ENCODE peak calls at places on chromosomes 5 and 9, in eight cellular contexts. T is PC-3; B is breast epithelium; C is CD8-positive, alpha-beta T cell; D is adrenal gland; S is GM23338; O is neural progenitor cell; A is effector memory CD4-positive, alpha-beta T cell. N is an unnamed sample. For H3K36me3 and H3K4me1, the result is how much of the 10 kb centered on the place peaks cover.

GRCh38 chr5:91151947-91152346 is 231.2 kb downstream of the ARRDC3 start:
- DNase-seq in S (peak), C (no peak), O (no peak), B (no peak), A (no peak), D (peak), T (peak), N (no peak)

GRCh38 chr5:54249210-54250028 is 61.0 kb downstream of the ARL15 start:
- DNase-seq in B (no peak), A (no peak), D (peak), S (no peak), T (peak), O (no peak), C (no peak), N (no peak)

GRCh38 chr9:112271466-112272098 is 61.8 kb downstream of the PTBP3 start:
- DNase-seq in B (no peak), O (no peak), S (no peak), T (peak), D (no peak), C (no peak), A (no peak), N (no peak)

GRCh38 chr5:142215915-142216681 is 107.5 kb downstream of the NDFIP1 start:
- DNase-seq in A (no peak), D (peak), T (peak), O (no peak), C (no peak), B (peak), S (no peak), N (peak)

GRCh38 chr5:171435908-171436307 is 16.5 kb downstream of the FGF18 start:
- DNase-seq in B (no peak), A (no peak), C (no peak), T (no peak), D (no peak), S (no peak), O (no peak), N (no peak)

GRCh38 chr5:16384804-16385203 is 80.8 kb downstream of the ZNF622 start:
- DNase-seq in C (no peak), O (no peak), A (no peak), S (no peak), B (no peak), T (no peak), D (no peak), N (no peak)

GRCh38 chr5:27472000-27472763 is 433.8 kb upstream of the CDH9 start:
- DNase-seq in A (no peak), D (no peak), S (peak), C (no peak), T (no peak), O (peak), B (no peak), N (no peak)

GRCh38 chr5:83388608-83389007 is 82.9 kb upstream of the VCAN start:
- DNase-seq in C (no peak), A (no peak), S (no peak), T (no peak), B (no peak), D (no peak), O (no peak), N (no peak)

GRCh38 chr9:119004618-119004990 is 364.6 kb downstream of the BRINP1 start:
- DNase-seq in A (no peak), S (no peak), B (peak), D (peak), C (no peak), T (no peak), O (no peak), N (peak)

GRCh38 chr9:73470766-73471165 is 319.1 kb downstream of the ANXA1 start:
- DNase-seq in C (no peak), A (no peak), B (no peak), T (no peak), D (no peak), S (no peak), O (no peak), N (no peak)

GRCh38 chr9:17556255-17556654 is 22.6 kb upstream of the SH3GL2 start:
- DNase-seq in S (no peak), O (peak), D (no peak), C (no peak), T (no peak), B (no peak), A (no peak), N (no peak)

GRCh38 chr9:106218854-106219253 is 524.5 kb downstream of the TMEM38B start:
- DNase-seq in D (no peak), S (no peak), O (no peak), A (no peak), C (no peak), B (no peak), T (peak), N (no peak)

GRCh38 chr5:148968311-148968710 is 94.6 kb downstream of the SH3TC2 start:
- DNase-seq in D (no peak), O (no peak), T (peak), C (no peak), A (no peak), B (no peak), S (no peak), N (no peak)

GRCh38 chr5:139808481-139809330 is 13.1 kb downstream of the PSD2 start:
- DNase-seq in C (peak), S (peak), B (no peak), D (no peak), A (no peak), T (peak), O (peak), N (no peak)

GRCh38 chr9:91179237-91180138 is 182.2 kb downstream of the AUH start:
- DNase-seq in S (no peak), A (no peak), D (no peak), O (no peak), T (peak), C (no peak), B (no peak), N (no peak)

GRCh38 chr5:132812949-132813598 is at the start of gene SOWAHA:
- DNase-seq in D (no peak), O (peak), S (peak), T (no peak), A (no peak), B (no peak), C (no peak), N (no peak)

GRCh38 chr5:50580506-50580905 is 85.9 kb upstream of the PARP8 start:
- DNase-seq in S (no peak), O (no peak), A (no peak), D (no peak), B (no peak), T (peak), C (no peak), N (no peak)

GRCh38 chr5:96567188-96567587 is 95.0 kb upstream of the CAST start:
- DNase-seq in D (no peak), O (no peak), B (no peak), T (peak), S (no peak), A (no peak), C (no peak), N (no peak)

GRCh38 chr9:86341007-86341491 is 13.2 kb downstream of the TUT7 start:
- DNase-seq in S (no peak), O (no peak), D (no peak), C (no peak), B (no peak), A (no peak), T (peak), N (no peak)

GRCh38 chr9:15513335-15513734 is 2.6 kb upstream of the PSIP1 start:
- DNase-seq in C (no peak), B (no peak), A (no peak), T (peak), S (peak), O (peak), D (no peak), N (no peak)

GRCh38 chr5:95761771-95762680 is 30.9 kb downstream of the RHOBTB3 start:
- DNase-seq in C (no peak), T (peak), B (no peak), A (no peak), D (no peak), S (no peak), O (no peak), N (no peak)

GRCh38 chr9:130847306-130848217 is 12.5 kb downstream of the ABL1 start:
- DNase-seq in B (no peak), O (peak), D (peak), T (peak), A (no peak), C (no peak), S (peak), N (peak)

GRCh38 chr9:35162605-35163315 is 951 bp downstream of the UNC13B start:
- DNase-seq in T (peak), S (peak), C (no peak), D (no peak), B (no peak), O (no peak), A (no peak), N (no peak)

GRCh38 chr5:55231476-55232193 is 1.8 kb downstream of the CCNO start:
- DNase-seq in B (no peak), T (no peak), C (peak), A (no peak), O (peak), S (peak), D (no peak), N (no peak)

GRCh38 chr5:134175874-134176522 is 752 bp downstream of the SKP1 start:
- DNase-seq in S (peak), C (no peak), D (peak), T (no peak), O (no peak), A (no peak), B (peak), N (no peak)

DNA sequence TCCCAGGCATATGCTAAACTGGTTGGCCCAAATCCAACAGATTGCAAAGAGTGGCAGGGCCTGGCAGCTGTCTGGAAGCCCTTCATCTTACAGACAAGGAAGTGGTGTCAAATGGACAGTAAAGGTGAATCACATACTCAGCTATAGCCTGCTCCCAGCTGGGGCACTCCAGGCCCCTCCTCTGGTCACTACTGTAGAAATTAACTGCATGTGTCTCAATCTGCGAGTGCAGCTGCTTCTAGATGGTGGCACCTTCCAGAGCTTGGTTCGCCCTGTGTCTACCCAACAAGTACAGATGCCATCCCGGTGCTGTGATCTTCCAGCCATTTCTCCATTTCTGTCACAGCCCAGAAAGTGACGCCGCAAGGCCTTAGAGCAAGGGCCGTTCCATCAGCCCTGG is 50.2 kb downstream of the OTULIN start:
- DNase-seq in S (no peak), T (peak), B (no peak), D (no peak), A (no peak), O (no peak), C (no peak), N (no peak)
- H3K36me3 ChIP-seq in S (under half), T (under half), B (under half), D (under half), A (half or more), O (under half), C (under half), N (under half)

GRCh38 chr9:136687721-136688223 is 515 bp upstream of the AGPAT2 start:
- DNase-seq in O (no peak), B (no peak), S (no peak), D (no peak), T (peak), C (no peak), A (no peak), N (no peak)

GRCh38 chr9:136686534-136686793 is 793 bp downstream of the AGPAT2 start:
- DNase-seq in D (no peak), O (no peak), A (no peak), S (no peak), T (no peak), C (no peak), B (no peak), N (no peak)

GRCh38 chr9:136688274-136689107 is 1.2 kb upstream of the AGPAT2 start:
- DNase-seq in A (no peak), O (no peak), S (no peak), B (no peak), D (no peak), T (no peak), C (no peak), N (no peak)

GRCh38 chr9:136685792-136686533 is 1.3 kb downstream of the AGPAT2 start:
- DNase-seq in A (no peak), S (no peak), T (no peak), O (no peak), C (no peak), D (no peak), B (no peak), N (no peak)

DNA sequence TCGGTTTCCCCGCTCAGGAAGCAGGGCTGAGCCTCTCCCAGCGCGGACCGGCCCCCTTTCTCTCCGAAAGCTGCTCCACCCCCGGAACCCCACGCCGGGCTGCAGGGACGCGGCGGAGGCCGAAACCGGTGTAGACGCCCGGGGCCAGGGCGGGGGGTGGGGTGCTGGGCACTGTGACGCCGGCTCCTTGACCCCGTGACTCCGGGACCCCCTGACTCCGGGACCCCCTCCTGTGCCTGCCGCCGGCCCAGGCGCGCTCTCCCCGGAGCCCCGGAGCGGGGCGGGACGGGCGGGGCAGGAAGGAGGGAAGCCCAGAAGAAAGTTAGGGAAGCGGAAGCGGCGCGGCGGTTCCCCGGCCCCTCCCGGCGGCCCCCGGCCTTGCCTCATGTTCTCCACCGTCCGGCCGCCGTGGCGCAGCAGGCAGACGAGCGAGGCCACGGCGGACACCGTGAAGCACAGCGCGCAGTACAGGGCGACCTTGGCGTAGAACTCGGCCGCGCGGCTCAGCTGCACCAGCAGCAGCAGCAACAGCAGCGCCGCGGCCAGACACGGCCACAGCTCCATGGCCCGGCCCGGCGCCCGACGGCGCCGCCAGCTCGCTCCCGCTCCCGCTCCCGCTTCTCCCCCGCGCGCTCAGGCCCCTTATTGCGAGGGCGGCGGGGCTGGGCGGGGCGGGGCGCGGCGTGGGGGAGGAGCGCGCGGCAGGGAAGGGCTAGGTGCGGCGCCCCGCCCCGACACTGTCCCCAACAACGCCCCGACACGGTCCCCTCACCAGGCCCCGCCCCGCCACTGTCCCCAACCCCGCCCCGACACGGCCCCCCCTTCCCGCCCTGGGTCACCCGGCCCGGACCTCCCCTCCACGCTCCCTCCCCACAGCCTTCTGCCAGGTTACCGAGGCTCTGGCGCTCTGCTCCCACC is at the start of gene AGPAT2:
- DNase-seq in T (peak), B (peak), O (peak), A (peak), C (peak), S (peak), D (peak), N (peak)
- H3K27ac ChIP-seq in T (peak), B (peak), O (no peak), A (peak), C (no peak), S (no peak), D (peak), N (peak)

DNA sequence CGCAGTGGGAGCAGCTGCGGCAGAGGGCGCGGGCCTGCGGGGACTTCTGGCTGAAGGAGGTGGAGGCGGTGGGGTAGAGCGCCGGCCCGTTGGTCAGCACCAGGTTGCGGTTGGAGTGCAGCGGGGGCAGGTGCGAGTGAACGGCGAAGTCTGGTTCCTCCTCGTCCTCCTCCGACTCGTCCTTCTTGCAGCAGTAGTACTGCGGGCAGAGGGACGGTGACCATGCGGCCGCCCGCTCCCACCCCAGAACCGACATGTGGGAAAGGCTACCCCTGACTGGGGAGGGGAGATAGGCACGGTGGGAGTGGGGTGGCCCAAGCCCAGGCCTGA is 30.0 kb downstream of the FAM163B start:
- DNase-seq in A (no peak), D (no peak), B (no peak), S (peak), O (no peak), C (no peak), T (no peak), N (no peak)
- H3K4me1 ChIP-seq in A (under half), D (under half), B (under half), S (under half), O (under half), C (under half), T (under half), N (under half)

DNA sequence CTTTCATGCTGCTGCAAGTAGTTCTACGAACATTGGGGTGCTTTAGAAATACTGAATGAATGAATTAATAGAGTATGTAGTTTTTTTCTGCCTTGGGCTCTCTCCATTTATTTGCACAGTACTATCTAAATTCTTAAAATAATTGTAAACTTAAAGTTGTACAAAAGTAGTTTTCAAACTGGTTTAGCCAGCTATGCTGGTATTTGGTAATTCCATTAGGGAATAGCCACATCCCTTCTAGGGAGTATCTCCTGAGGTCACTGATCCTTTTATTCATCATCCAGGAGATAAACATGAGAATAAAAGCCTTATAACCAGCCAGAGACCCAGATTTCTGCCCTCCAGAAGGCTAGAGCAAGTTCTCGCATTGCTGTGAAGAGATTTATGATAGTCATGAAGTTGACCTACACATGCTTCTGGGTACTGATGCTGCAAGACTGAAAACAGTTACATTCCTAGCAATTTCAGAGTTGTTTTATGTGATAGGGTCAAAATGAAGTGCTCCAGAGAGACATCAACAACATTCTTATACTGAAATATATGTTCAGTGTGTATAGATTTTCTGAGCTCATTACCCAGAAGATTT is 215.3 kb downstream of the COMMD10 start:
- DNase-seq in O (no peak), S (no peak), C (no peak), A (no peak), T (peak), B (no peak), D (no peak), N (no peak)
- H3K36me3 ChIP-seq in O (under half), S (under half), C (under half), A (half or more), T (under half), B (under half), D (under half), N (under half)

GRCh38 chr5:9431151-9431495 is 114.8 kb downstream of the SEMA5A start:
- DNase-seq in T (no peak), C (no peak), B (no peak), D (no peak), O (no peak), A (no peak), S (no peak), N (no peak)
- H3K27ac ChIP-seq in T (no peak), C (no peak), B (peak), D (no peak), O (peak), A (no peak), S (peak), N (peak)

GRCh38 chr5:124652892-124653441 is 93.5 kb downstream of the ZNF608 start:
- DNase-seq in D (no peak), O (peak), T (no peak), S (no peak), B (no peak), A (no peak), C (no peak), N (no peak)
- H3K4me1 ChIP-seq in D (under half), O (half or more), T (half or more), S (under half), B (under half), A (under half), C (under half), N (under half)

N was measured in uterus.